ENCODE peak calls at places on chromosome 1, in four cellular contexts. I is thyroid gland, W is erythroblast, K is esophagus muscularis mucosa. Y is an unnamed sample.
A peak's percentile ranks its signal among the peaks of the same experiment; 100 is the strongest.

GRCh38 chr1:111142358-111142975 is 2.4 kb downstream of the CEPT1 start:
- DNase-seq in I (no peak), K (no peak), W (peak; percentile 20), Y (no peak)

GRCh38 chr1:182347019-182347418 is 44.6 kb downstream of the GLUL start:
- DNase-seq in I (no peak), K (no peak), W (no peak), Y (no peak)

GRCh38 chr1:227401562-227402342 is 83.5 kb upstream of the CDC42BPA start:
- DNase-seq in I (no peak), K (no peak), W (no peak), Y (no peak)

GRCh38 chr1:206908038-206908437 is 10.8 kb downstream of the IL24 start:
- DNase-seq in K (no peak), I (no peak), W (no peak), Y (no peak)

GRCh38 chr1:175591083-175591743 is 152.2 kb downstream of the TNR start:
- DNase-seq in W (peak; percentile 86), K (no peak), I (peak; percentile 9), Y (no peak)

GRCh38 chr1:96416690-96417444 is 304.7 kb upstream of the PTBP2 start:
- DNase-seq in K (no peak), W (no peak), I (no peak), Y (no peak)

GRCh38 chr1:21914880-21915640 is 22.1 kb downstream of the HSPG2 start:
- DNase-seq in I (peak; percentile 79), W (no peak), K (no peak), Y (no peak)

GRCh38 chr1:72623299-72623708 is 341.0 kb upstream of the NEGR1 start:
- DNase-seq in W (peak; percentile 2), I (peak; percentile 7), K (no peak), Y (peak; percentile 2)

GRCh38 chr1:159172599-159173291 is 1.3 kb downstream of the CADM3 start:
- DNase-seq in W (no peak), K (no peak), I (no peak), Y (no peak)

GRCh38 chr1:8962812-8963669 is 17.4 kb downstream of the CA6 start:
- DNase-seq in I (peak; percentile 91), W (peak; percentile 33), K (no peak), Y (peak; percentile 44)

GRCh38 chr1:2121071-2121691 is 71.0 kb downstream of the PRKCZ start:
- DNase-seq in I (no peak), K (no peak), W (no peak), Y (no peak)

GRCh38 chr1:15510611-15511405 is 13.2 kb downstream of the CASP9 start:
- DNase-seq in I (no peak), W (no peak), K (no peak), Y (no peak)

GRCh38 chr1:23035823-23036452 is 16.7 kb downstream of the KDM1A start:
- DNase-seq in W (no peak), K (no peak), I (no peak), Y (no peak)

GRCh38 chr1:226563666-226564065 is 15.1 kb downstream of the STUM start:
- DNase-seq in W (no peak), K (no peak), I (no peak), Y (no peak)

GRCh38 chr1:247288341-247288740 is 32.5 kb downstream of the VN1R5 start:
- DNase-seq in I (no peak), W (no peak), K (peak; percentile 31), Y (no peak)

GRCh38 chr1:81349194-81349965 is 451.4 kb upstream of the ADGRL2 start:
- DNase-seq in K (no peak), I (peak; percentile 32), W (no peak), Y (no peak)

GRCh38 chr1:68218485-68218884 is 13.8 kb downstream of the WLS start:
- DNase-seq in I (no peak), W (no peak), K (no peak), Y (no peak)

DNA sequence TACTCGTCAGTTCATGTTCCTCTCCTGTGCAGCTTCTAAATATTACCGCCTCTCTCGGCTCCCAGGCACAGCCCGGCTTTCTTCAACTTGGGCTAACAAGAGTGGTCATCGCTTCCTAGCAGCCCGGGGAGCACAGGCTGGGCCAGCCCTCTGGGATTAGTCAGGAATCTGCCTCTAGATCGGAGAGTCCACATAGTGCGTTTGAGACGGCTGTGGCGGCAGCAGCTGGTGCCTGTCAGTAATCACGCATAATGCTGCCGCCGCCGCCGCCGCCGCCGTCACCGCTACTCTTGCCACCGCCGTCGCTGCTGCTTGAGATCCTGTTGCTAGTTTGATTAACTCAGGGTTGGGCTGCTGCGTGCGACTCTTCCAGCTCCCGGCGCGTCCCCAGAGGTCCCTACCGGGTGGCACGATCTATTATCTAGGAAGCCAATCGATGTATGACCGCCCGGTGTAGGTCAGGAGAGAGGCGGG is at the start of gene RXRG:
- DNase-seq in W (no peak), I (peak; percentile 38), K (no peak), Y (no peak)
- TF ChIP-seq POLR2A in W (no peak), I (no peak), K (no peak), Y (no peak)

GRCh38 chr1:150282558-150282958 is 204 bp downstream of the CIART start:
- DNase-seq in W (no peak), K (no peak), I (no peak), Y (no peak)
- TF ChIP-seq POLR2A in W (no peak), K (no peak), I (no peak), Y (peak; percentile 5)

GRCh38 chr1:205229399-205229861 is 1.7 kb downstream of the TMCC2 start:
- DNase-seq in K (no peak), I (peak; percentile 67), W (peak; percentile 85), Y (peak; percentile 89)

GRCh38 chr1:205225901-205226765 is 1.6 kb upstream of the TMCC2 start:
- DNase-seq in K (no peak), I (peak; percentile 71), W (no peak), Y (no peak)

GRCh38 chr1:205228052-205228451 is 306 bp downstream of the TMCC2 start:
- DNase-seq in W (peak; percentile 40), I (no peak), K (no peak), Y (no peak)

GRCh38 chr1:205226868-205227583 is 720 bp upstream of the TMCC2 start:
- DNase-seq in K (peak; percentile 77), I (peak; percentile 78), W (peak; percentile 24), Y (peak; percentile 50)

GRCh38 chr1:205227584-205228006 is at the start of gene TMCC2:
- DNase-seq in K (peak; percentile 92), W (peak; percentile 92), I (peak; percentile 90), Y (peak; percentile 94)
- TF ChIP-seq POLR2A in K (no peak), W (peak; percentile 43), I (no peak), Y (peak; percentile 63)

DNA sequence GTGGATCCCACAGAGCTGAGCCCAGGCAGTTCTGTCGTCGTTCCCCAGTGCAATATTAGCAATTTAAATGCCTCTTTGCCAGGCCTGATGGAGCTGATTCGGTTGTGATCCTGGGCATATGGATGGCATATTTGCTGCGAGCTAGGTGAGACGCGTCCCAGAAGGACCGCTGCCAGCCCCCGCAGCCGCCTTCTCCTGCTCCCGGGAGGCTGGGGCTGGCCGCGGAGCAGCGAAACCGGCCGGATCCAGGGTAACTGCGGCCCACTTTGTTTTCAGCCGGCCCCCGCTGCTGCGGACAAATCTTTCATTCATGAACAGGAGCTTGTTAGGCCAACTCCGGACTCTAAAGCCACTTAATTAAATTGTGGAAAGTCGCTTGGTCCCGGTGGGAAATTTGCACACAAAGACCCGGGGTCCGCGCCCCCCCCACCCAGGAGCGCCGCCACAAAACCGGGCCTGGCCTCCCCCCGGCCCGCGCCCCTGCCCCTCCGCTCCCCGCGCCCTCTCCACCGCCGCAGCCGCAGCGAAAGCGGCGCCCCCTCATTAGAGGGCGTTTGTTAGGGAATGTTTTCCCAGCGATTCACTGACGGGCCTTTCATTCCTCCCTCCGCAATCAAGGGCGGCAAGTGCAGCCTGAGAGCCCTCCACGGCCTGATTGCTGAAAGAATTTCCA is 383.3 kb downstream of the RRAGC start:
- DNase-seq in I (peak; percentile 9), W (no peak), K (no peak), Y (no peak)
- TF ChIP-seq POLR2A in I (no peak), W (no peak), K (no peak), Y (no peak)

DNA sequence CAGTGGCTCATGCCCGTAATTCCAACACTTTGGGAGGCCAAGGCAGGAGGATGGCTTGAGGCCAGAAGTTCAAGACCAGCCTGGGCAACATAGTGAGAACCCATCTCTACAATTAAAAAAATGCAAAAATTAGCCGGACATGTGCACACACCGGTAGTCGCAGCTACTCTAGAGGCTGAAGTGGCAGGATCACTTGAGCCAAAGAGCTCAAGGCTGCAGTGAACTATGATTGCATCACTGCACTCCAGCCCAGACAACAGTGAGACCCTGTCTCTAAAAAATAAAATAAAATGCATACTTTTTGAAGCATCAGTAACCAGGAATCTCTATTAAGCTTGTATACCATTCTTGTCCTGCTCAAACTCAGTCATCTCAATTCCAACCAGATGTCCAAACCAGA is 27.2 kb upstream of the EEIG2 start:
- DNase-seq in I (peak; percentile 19), K (no peak), W (no peak), Y (no peak)
- TF ChIP-seq POLR2A in I (no peak), K (no peak), W (no peak), Y (no peak)

GRCh38 chr1:55706397-55706796 is 491.2 kb upstream of the USP24 start:
- DNase-seq in K (no peak), W (no peak), I (no peak), Y (no peak)
- TF ChIP-seq POLR2A in K (no peak), W (no peak), I (no peak), Y (no peak)